ENCODE peak calls at places on chromosomes 13 and 19, in four cellular contexts. H is SK-N-SH, D is breast epithelium, L is transverse colon. Q is an unnamed sample.

GRCh38 chr19:6476155-6476895 is 5.3 kb downstream of the DENND1C start:
- DNase-seq in D (peak), H (peak), L (peak), Q (peak)

GRCh38 chr13:71998223-71998622 is 131.2 kb upstream of the DACH1 start:
- DNase-seq in H (no peak), D (no peak), L (no peak), Q (no peak)

GRCh38 chr19:29614046-29614445 is 8.0 kb downstream of the POP4 start:
- DNase-seq in H (no peak), D (no peak), L (no peak), Q (no peak)

GRCh38 chr13:26967119-26968038 is 204.2 kb downstream of the USP12 start:
- DNase-seq in H (peak), D (no peak), L (no peak), Q (no peak)

GRCh38 chr19:38208571-38208970 is 15.5 kb downstream of the DPF1 start:
- DNase-seq in H (no peak), D (no peak), L (no peak), Q (no peak)

GRCh38 chr13:113912596-113912995 is 48.7 kb upstream of the GAS6 start:
- DNase-seq in L (no peak), H (no peak), D (no peak), Q (no peak)

GRCh38 chr13:95684463-95684862 is 7.5 kb downstream of the DNAJC3 start:
- DNase-seq in H (no peak), L (no peak), D (no peak), Q (no peak)

GRCh38 chr19:35975608-35976214 is 19.3 kb upstream of the SDHAF1 start:
- DNase-seq in L (no peak), D (no peak), H (no peak), Q (peak)

GRCh38 chr13:79735228-79735627 is 254.3 kb downstream of the NDFIP2 start:
- DNase-seq in H (no peak), D (no peak), L (no peak), Q (no peak)

GRCh38 chr19:43148233-43148632 is 38.1 kb downstream of the PSG5 start:
- DNase-seq in H (no peak), D (peak), L (no peak), Q (no peak)

GRCh38 chr13:46565808-46566750 is 13.1 kb downstream of the LRCH1 start:
- DNase-seq in H (no peak), D (no peak), L (no peak), Q (no peak)

GRCh38 chr13:90485441-90485840 is 862.0 kb upstream of the MIR17HG start:
- DNase-seq in H (no peak), L (no peak), D (no peak), Q (no peak)

GRCh38 chr19:11096210-11096841 is 7.1 kb downstream of the LDLR start:
- DNase-seq in H (no peak), L (peak), D (no peak), Q (peak)

GRCh38 chr13:36358352-36358751 is 12.2 kb upstream of the SPART start:
- DNase-seq in L (no peak), D (no peak), H (no peak), Q (no peak)

GRCh38 chr19:5156231-5156986 is 184.2 kb downstream of the PTPRS start:
- DNase-seq in H (peak), D (no peak), L (no peak), Q (no peak)

GRCh38 chr19:48954011-48954594 is 572 bp upstream of the BAX start:
- DNase-seq in D (no peak), H (no peak), L (no peak), Q (no peak)

GRCh38 chr13:113557013-113557412 is 27.5 kb upstream of the TFDP1 start:
- DNase-seq in L (peak), H (no peak), D (peak), Q (no peak)

GRCh38 chr13:33311040-33311439 is 25.5 kb upstream of the STARD13 start:
- DNase-seq in D (no peak), L (no peak), H (no peak), Q (no peak)
- TF ChIP-seq CTCF in D (no peak), L (no peak), H (no peak), Q (no peak)

GRCh38 chr19:19860756-19861390 is 4.8 kb upstream of the ZNF253 start:
- DNase-seq in D (peak), H (peak), L (no peak), Q (no peak)

GRCh38 chr19:19866599-19867248 is 1.0 kb downstream of the ZNF253 start:
- DNase-seq in L (peak), D (no peak), H (peak), Q (peak)

GRCh38 chr19:19871932-19872331 is 6.2 kb downstream of the ZNF253 start:
- DNase-seq in L (no peak), H (no peak), D (no peak), Q (no peak)

GRCh38 chr19:19865750-19866598 is at the start of gene ZNF253:
- DNase-seq in L (peak), D (peak), H (peak), Q (peak)
- TF ChIP-seq POLR2AphosphoS5 in L (peak), D (peak), H (peak), Q (peak)

DNA sequence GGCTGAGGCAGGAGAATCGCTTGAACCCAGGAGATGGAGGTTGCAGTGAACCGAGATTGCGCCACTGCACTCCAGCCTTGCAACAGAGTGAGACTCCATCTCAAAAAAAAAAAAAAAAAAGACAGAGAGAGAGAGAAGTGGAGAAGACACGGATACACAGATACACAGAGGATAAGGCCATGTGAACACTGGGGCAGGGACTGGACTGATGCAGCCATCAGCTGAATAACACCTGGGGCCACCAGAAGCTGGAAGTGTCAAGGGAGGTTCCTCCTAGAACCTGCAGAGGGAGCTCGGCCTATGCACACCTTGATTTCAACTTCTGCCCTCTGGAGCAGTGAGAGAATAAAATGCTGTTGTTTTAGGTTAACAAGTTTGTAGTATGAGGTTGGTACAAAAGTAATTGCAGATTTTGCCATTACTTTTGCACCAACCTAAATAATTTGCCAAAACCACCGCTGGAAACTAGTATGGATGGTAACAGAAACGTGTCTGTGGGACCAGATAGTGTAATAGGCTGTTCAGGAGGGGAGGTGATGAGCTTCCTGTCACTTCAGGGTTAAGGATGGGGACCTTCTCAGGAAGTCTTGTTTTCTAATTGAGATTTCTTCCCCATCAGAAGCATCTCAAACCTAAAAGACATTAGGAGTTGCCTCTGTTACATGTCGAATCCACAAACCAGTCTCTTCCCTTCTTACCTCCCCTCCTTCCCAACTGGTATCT is 36.4 kb upstream of the IGSF23 start:
- DNase-seq in D (no peak), H (peak), L (peak), Q (peak)
- TF ChIP-seq CTCF in D (peak), H (peak), L (peak), Q (peak)

GRCh38 chr19:18192673-18193387 is at the start of gene MPV17L2:
- DNase-seq in D (peak), H (peak), L (peak), Q (peak)
- TF ChIP-seq POLR2AphosphoS5 in D (peak), H (peak), L (peak), Q (peak)